ENCODE peak calls at places on chromosomes 16 and 17, in ten cellular contexts. B is K562, U is prostate gland, W is GM23338, F is GM12878, X is endothelial cell of umbilical vein, V is sigmoid colon, A is stomach, H is upper lobe of left lung, J is HCT116. T is an unnamed sample.

GRCh38 chr16:11629071-11630030 is 38.9 kb upstream of the SNN start:
- DNase-seq in B (no peak), U (no peak), W (no peak), F (no peak), X (no peak), V (peak), A (no peak), H (peak), J (no peak), T (no peak)

GRCh38 chr17:73952136-73952497 is 251.4 kb upstream of the RPL38 start:
- DNase-seq in B (no peak), U (no peak), W (no peak), F (no peak), X (no peak), V (no peak), A (no peak), H (no peak), J (no peak), T (no peak)

GRCh38 chr17:40915199-40915661 is 22.2 kb downstream of the KRT23 start:
- DNase-seq in B (no peak), U (no peak), W (no peak), F (peak), X (peak), V (no peak), A (no peak), H (no peak), J (peak), T (no peak)

GRCh38 chr16:10647721-10648296 is 46.9 kb downstream of the TEKT5 start:
- DNase-seq in B (no peak), U (no peak), W (no peak), F (no peak), X (no peak), V (no peak), A (no peak), H (no peak), J (no peak), T (no peak)

GRCh38 chr16:48740964-48741363 is 131.0 kb upstream of the N4BP1 start:
- DNase-seq in B (no peak), U (no peak), W (no peak), F (no peak), X (no peak), V (no peak), A (no peak), H (no peak), J (no peak), T (no peak)

GRCh38 chr17:2853111-2853721 is 57.0 kb downstream of the RAP1GAP2 start:
- DNase-seq in B (no peak), U (peak), W (peak), F (no peak), X (no peak), V (peak), A (peak), H (peak), J (no peak), T (no peak)

GRCh38 chr16:79437764-79438728 is 162.5 kb downstream of the MAF start:
- DNase-seq in B (no peak), U (no peak), W (peak), F (no peak), X (no peak), V (no peak), A (no peak), H (peak), J (no peak), T (no peak)

GRCh38 chr17:39582658-39583057 is 25.1 kb downstream of the NEUROD2 start:
- DNase-seq in B (no peak), U (no peak), W (no peak), F (no peak), X (no peak), V (no peak), A (no peak), H (no peak), J (no peak), T (no peak)

GRCh38 chr16:19583665-19584300 is 28.3 kb downstream of the VPS35L start:
- DNase-seq in B (peak), U (peak), W (peak), F (no peak), X (peak), V (no peak), A (peak), H (peak), J (peak), T (no peak)

GRCh38 chr17:6471531-6472465 is 27.5 kb downstream of the PIMREG start:
- DNase-seq in B (peak), U (no peak), W (peak), F (no peak), X (peak), V (no peak), A (no peak), H (no peak), J (no peak), T (no peak)

GRCh38 chr16:57062329-57062728 is 30.1 kb upstream of the CPNE2 start:
- DNase-seq in B (peak), U (no peak), W (no peak), F (no peak), X (no peak), V (no peak), A (no peak), H (peak), J (no peak), T (no peak)

GRCh38 chr17:10842658-10843057 is 4.8 kb upstream of the PIRT start:
- DNase-seq in B (no peak), U (peak), W (peak), F (no peak), X (no peak), V (no peak), A (peak), H (no peak), J (no peak), T (no peak)

GRCh38 chr17:65896889-65897288 is 295.0 kb downstream of the CEP112 start:
- DNase-seq in B (no peak), U (no peak), W (no peak), F (no peak), X (no peak), V (no peak), A (no peak), H (no peak), J (no peak), T (no peak)

GRCh38 chr16:3472878-3473595 is 22.3 kb downstream of the C16orf90 start:
- DNase-seq in B (no peak), U (no peak), W (no peak), F (no peak), X (no peak), V (no peak), A (no peak), H (no peak), J (no peak), T (no peak)

GRCh38 chr17:74992223-74992622 is 4.8 kb downstream of the CDR2L start:
- DNase-seq in B (no peak), U (no peak), W (no peak), F (no peak), X (no peak), V (no peak), A (no peak), H (no peak), J (no peak), T (no peak)

GRCh38 chr16:67281536-67282446 is 2.5 kb downstream of the PLEKHG4 start:
- DNase-seq in B (no peak), U (no peak), W (no peak), F (no peak), X (no peak), V (no peak), A (no peak), H (no peak), J (no peak), T (no peak)

GRCh38 chr17:83071966-83072562 is 7.3 kb upstream of the METRNL start:
- DNase-seq in B (no peak), U (no peak), W (no peak), F (no peak), X (no peak), V (no peak), A (no peak), H (no peak), J (no peak), T (no peak)

GRCh38 chr17:35046740-35047283 is 16.7 kb downstream of the RFFL start:
- DNase-seq in B (peak), U (no peak), W (no peak), F (peak), X (peak), V (no peak), A (no peak), H (no peak), J (no peak), T (no peak)

GRCh38 chr17:10621397-10621796 is 35.7 kb downstream of the MYH3 start:
- DNase-seq in B (no peak), U (no peak), W (no peak), F (no peak), X (no peak), V (no peak), A (no peak), H (no peak), J (no peak), T (no peak)

GRCh38 chr16:57282510-57283213 is 1.8 kb downstream of the PLLP start:
- DNase-seq in B (no peak), U (no peak), W (no peak), F (no peak), X (no peak), V (peak), A (no peak), H (peak), J (no peak), T (no peak)

GRCh38 chr17:6413073-6413472 is 21.8 kb downstream of the AIPL1 start:
- DNase-seq in B (peak), U (no peak), W (peak), F (no peak), X (peak), V (no peak), A (no peak), H (no peak), J (peak), T (peak)

GRCh38 chr16:15608398-15609285 is 34.3 kb downstream of the MARF1 start:
- DNase-seq in B (no peak), U (no peak), W (no peak), F (no peak), X (no peak), V (no peak), A (no peak), H (no peak), J (no peak), T (no peak)

GRCh38 chr16:88700636-88701482 is 5.3 kb downstream of the RNF166 start:
- DNase-seq in B (peak), U (peak), W (no peak), F (peak), X (peak), V (peak), A (peak), H (peak), J (no peak), T (no peak)

GRCh38 chr17:15922586-15922985 is 22.3 kb upstream of the ADORA2B start:
- DNase-seq in B (no peak), U (no peak), W (no peak), F (no peak), X (no peak), V (no peak), A (no peak), H (no peak), J (no peak), T (no peak)

GRCh38 chr16:46618516-46618915 is 2.7 kb downstream of the SHCBP1 start:
- DNase-seq in B (no peak), U (no peak), W (no peak), F (no peak), X (no peak), V (no peak), A (no peak), H (no peak), J (no peak), T (no peak)
- TF ChIP-seq CTCF in B (no peak), U (no peak), W (no peak), F (no peak), X (no peak), V (no peak), A (no peak), H (no peak), J (no peak), T (no peak)

GRCh38 chr17:28335959-28336871 is 654 bp downstream of the TNFAIP1 start:
- DNase-seq in B (peak), U (peak), W (peak), F (no peak), X (peak), V (peak), A (peak), H (peak), J (peak), T (no peak)
- TF ChIP-seq POLR2AphosphoS5 in B (peak), U (peak), W (no peak), F (no peak), X (no peak), V (no peak), A (peak), H (peak), J (no peak), T (no peak)

GRCh38 chr17:56867948-56868376 is 34.0 kb downstream of the DGKE start:
- DNase-seq in B (no peak), U (peak), W (no peak), F (no peak), X (peak), V (no peak), A (no peak), H (no peak), J (no peak), T (no peak)
- TF ChIP-seq CTCF in B (no peak), U (no peak), W (no peak), F (no peak), X (no peak), V (no peak), A (no peak), H (no peak), J (no peak), T (no peak)

DNA sequence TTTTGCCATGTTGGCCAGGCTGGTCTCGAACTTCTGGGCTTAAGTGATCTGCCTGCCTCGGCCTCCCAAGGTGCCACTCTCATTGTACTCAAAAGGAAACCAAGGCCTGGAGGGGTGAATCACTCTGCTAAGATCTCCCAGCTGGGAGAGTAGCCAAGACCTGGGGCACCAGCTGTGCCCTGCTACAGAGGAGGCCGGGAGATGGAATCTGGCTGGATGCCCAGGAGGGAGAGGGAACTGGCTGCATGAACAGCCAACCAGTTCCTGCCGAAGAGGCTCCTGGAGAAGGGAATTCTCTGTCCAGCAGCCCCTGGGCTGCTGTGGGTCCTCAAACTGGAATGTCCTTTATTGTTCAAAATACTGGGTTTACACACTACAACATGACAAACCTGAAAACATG is 238.7 kb upstream of the CIBAR2 start:
- DNase-seq in B (no peak), U (peak), W (no peak), F (no peak), X (peak), V (peak), A (peak), H (peak), J (peak), T (peak)
- TF ChIP-seq POLR2AphosphoS5 in B (no peak), U (peak), W (no peak), F (no peak), X (peak), V (peak), A (peak), H (peak), J (peak), T (peak)

GRCh38 chr16:8887952-8888560 is 5.9 kb downstream of the LITAFD start:
- DNase-seq in B (no peak), U (peak), W (no peak), F (no peak), X (no peak), V (peak), A (peak), H (no peak), J (no peak), T (no peak)

GRCh38 chr16:8882725-8883377 is 700 bp downstream of the LITAFD start:
- DNase-seq in B (no peak), U (no peak), W (no peak), F (no peak), X (no peak), V (no peak), A (no peak), H (no peak), J (no peak), T (no peak)

GRCh38 chr16:8886593-8887437 is 4.7 kb downstream of the LITAFD start:
- DNase-seq in B (no peak), U (no peak), W (no peak), F (no peak), X (no peak), V (no peak), A (no peak), H (no peak), J (no peak), T (no peak)

GRCh38 chr16:8887438-8887765 is 5.3 kb downstream of the LITAFD start:
- DNase-seq in B (no peak), U (no peak), W (no peak), F (no peak), X (no peak), V (no peak), A (no peak), H (no peak), J (no peak), T (no peak)

GRCh38 chr16:8885674-8886592 is 3.8 kb downstream of the LITAFD start:
- DNase-seq in B (no peak), U (no peak), W (peak), F (no peak), X (peak), V (no peak), A (no peak), H (no peak), J (no peak), T (no peak)
- TF ChIP-seq CTCF in B (no peak), U (no peak), W (peak), F (no peak), X (peak), V (no peak), A (no peak), H (no peak), J (no peak), T (no peak)

GRCh38 chr16:87372305-87372704 is 11.3 kb downstream of the FBXO31 start:
- DNase-seq in B (no peak), U (no peak), W (no peak), F (no peak), X (no peak), V (no peak), A (no peak), H (no peak), J (no peak), T (no peak)

GRCh38 chr16:87371261-87371866 is 12.2 kb downstream of the FBXO31 start:
- DNase-seq in B (no peak), U (no peak), W (no peak), F (no peak), X (no peak), V (peak), A (no peak), H (no peak), J (no peak), T (no peak)

GRCh38 chr16:87375426-87376135 is 8.0 kb downstream of the FBXO31 start:
- DNase-seq in B (no peak), U (no peak), W (no peak), F (no peak), X (peak), V (no peak), A (no peak), H (no peak), J (no peak), T (no peak)

GRCh38 chr16:87376660-87377059 is 6.9 kb downstream of the FBXO31 start:
- DNase-seq in B (peak), U (no peak), W (no peak), F (no peak), X (no peak), V (no peak), A (no peak), H (no peak), J (no peak), T (no peak)

GRCh38 chr16:87374313-87374712 is 9.3 kb downstream of the FBXO31 start:
- DNase-seq in B (no peak), U (no peak), W (no peak), F (no peak), X (no peak), V (no peak), A (no peak), H (no peak), J (no peak), T (no peak)
- TF ChIP-seq POLR2AphosphoS5 in B (no peak), U (no peak), W (no peak), F (no peak), X (no peak), V (no peak), A (no peak), H (no peak), J (no peak), T (no peak)

T was measured in Panc1.